ENCODE peak calls at places on chromosomes 13 and 19, in four cellular contexts. K is coronary artery, F is WERI-Rb-1, M is ascending aorta. Q is an unnamed sample.

GRCh38 chr13:40439928-40440327 is 226.5 kb downstream of the FOXO1 start:
- DNase-seq in K (no peak), F (no peak), M (no peak), Q (no peak)

GRCh38 chr13:30453727-30454126 is 12.0 kb downstream of the HMGB1 start:
- DNase-seq in K (no peak), F (no peak), M (no peak), Q (no peak)

GRCh38 chr19:9797871-9798270 is 21.0 kb downstream of the FBXL12 start:
- DNase-seq in K (no peak), F (no peak), M (no peak), Q (no peak)

GRCh38 chr19:6213696-6214585 is 65.8 kb downstream of the MLLT1 start:
- DNase-seq in K (no peak), F (no peak), M (no peak), Q (no peak)

GRCh38 chr13:95191821-95192220 is 109.4 kb downstream of the ABCC4 start:
- DNase-seq in K (no peak), F (peak; percentile 97), M (peak; percentile 70), Q (peak; percentile 84)

GRCh38 chr19:51821921-51822716 is 27.2 kb downstream of the FPR3 start:
- DNase-seq in K (no peak), F (no peak), M (no peak), Q (no peak)

GRCh38 chr19:57954996-57955395 is 7.5 kb upstream of the ZNF256 start:
- DNase-seq in K (no peak), F (no peak), M (no peak), Q (no peak)

GRCh38 chr19:2922987-2923386 is 21.8 kb downstream of the ZNF77 start:
- DNase-seq in K (peak; percentile 35), F (no peak), M (peak; percentile 40), Q (no peak)

GRCh38 chr19:45451181-45451849 is 16.5 kb upstream of the FOSB start:
- DNase-seq in K (peak; percentile 83), F (no peak), M (peak; percentile 79), Q (no peak)

GRCh38 chr19:18762125-18763023 is 28.7 kb downstream of the COMP start:
- DNase-seq in K (no peak), F (peak; percentile 70), M (peak; percentile 72), Q (no peak)

GRCh38 chr19:48896191-48896720 is 2.3 kb downstream of the TULP2 start:
- DNase-seq in K (no peak), F (no peak), M (no peak), Q (no peak)

GRCh38 chr13:71217827-71218226 is 649.2 kb downstream of the DACH1 start:
- DNase-seq in K (no peak), F (no peak), M (no peak), Q (no peak)

GRCh38 chr13:80873589-80873988 is 532.7 kb upstream of the SPRY2 start:
- DNase-seq in K (no peak), F (no peak), M (no peak), Q (no peak)

GRCh38 chr19:55586976-55587668 is 6.5 kb upstream of the ZNF579 start:
- DNase-seq in K (peak; percentile 89), F (peak; percentile 96), M (peak; percentile 95), Q (peak; percentile 97)

GRCh38 chr13:40664100-40665060 is 2.1 kb downstream of the FOXO1 start:
- DNase-seq in K (peak; percentile 86), F (peak; percentile 31), M (peak; percentile 86), Q (peak; percentile 77)

GRCh38 chr13:50644081-50644871 is 199.2 kb downstream of the DLEU7 start:
- DNase-seq in K (no peak), F (no peak), M (no peak), Q (no peak)

GRCh38 chr13:91313103-91313502 is 34.4 kb upstream of the MIR17HG start:
- DNase-seq in K (no peak), F (no peak), M (no peak), Q (no peak)

GRCh38 chr19:8307400-8307964 is 676 bp downstream of the CD320 start:
- DNase-seq in K (no peak), F (peak; percentile 16), M (peak; percentile 59), Q (peak; percentile 69)

GRCh38 chr13:45812599-45813372 is 38.8 kb downstream of the SIAH3 start:
- DNase-seq in K (peak; percentile 41), F (no peak), M (peak; percentile 27), Q (peak; percentile 60)

GRCh38 chr13:103521532-103521931 is 455.3 kb upstream of the SLC10A2 start:
- DNase-seq in K (no peak), F (no peak), M (no peak), Q (no peak)

GRCh38 chr13:113814435-113814821 is 49.4 kb downstream of the GAS6 start:
- DNase-seq in K (no peak), F (no peak), M (no peak), Q (no peak)

GRCh38 chr19:56351208-56351607 is 36.6 kb upstream of the ZSCAN5A start:
- DNase-seq in K (no peak), F (no peak), M (no peak), Q (no peak)

GRCh38 chr13:30551194-30551593 is 66.5 kb upstream of the USPL1 start:
- DNase-seq in K (no peak), F (peak; percentile 7), M (no peak), Q (no peak)

GRCh38 chr13:106383791-106384190 is 151.7 kb downstream of the EFNB2 start:
- DNase-seq in K (no peak), F (no peak), M (no peak), Q (no peak)

GRCh38 chr13:26502826-26503225 is 54.7 kb upstream of the WASF3 start:
- DNase-seq in K (no peak), F (no peak), M (no peak), Q (no peak)

GRCh38 chr19:11286312-11286974 is 9.5 kb upstream of the TSPAN16 start:
- DNase-seq in K (no peak), F (no peak), M (no peak), Q (no peak)

GRCh38 chr19:29381353-29382203 is 144.2 kb upstream of the VSTM2B start:
- DNase-seq in K (peak; percentile 46), F (no peak), M (peak; percentile 39), Q (peak; percentile 39)

GRCh38 chr19:7554990-7555864 is 19.7 kb downstream of the PNPLA6 start:
- DNase-seq in K (no peak), F (no peak), M (no peak), Q (no peak)

GRCh38 chr19:18167975-18168645 is 5.5 kb upstream of the IFI30 start:
- DNase-seq in K (no peak), F (peak; percentile 57), M (no peak), Q (no peak)

GRCh38 chr19:6527893-6528543 is 2.8 kb upstream of the TNFSF9 start:
- DNase-seq in K (no peak), F (no peak), M (no peak), Q (no peak)

DNA sequence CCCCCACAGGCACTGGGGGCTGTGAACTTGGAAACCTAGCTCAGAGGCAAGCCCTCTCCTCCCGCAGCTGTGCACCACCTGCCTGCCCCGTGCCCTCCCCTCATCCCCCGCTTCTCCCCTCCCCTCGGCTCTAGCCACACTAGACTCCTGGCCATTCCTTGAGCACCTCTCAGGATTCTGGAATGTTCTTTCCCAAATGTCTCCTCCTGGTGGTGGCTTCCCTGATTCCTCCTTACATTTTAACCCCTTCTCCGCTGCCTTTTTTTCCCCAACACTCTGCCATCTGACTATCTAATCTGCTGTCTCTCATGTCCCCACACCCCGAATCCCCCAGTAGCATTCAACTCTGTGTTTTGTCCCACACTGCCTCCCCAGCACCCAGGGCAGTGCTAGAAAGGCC is 6.7 kb downstream of the NANOS3 start:
- DNase-seq in K (no peak), F (no peak), M (no peak), Q (no peak)
- TF ChIP-seq CTCF in K (no peak), F (no peak), M (no peak), Q (peak; percentile 39)

GRCh38 chr19:37905936-37906867 is at the start of gene WDR87:
- DNase-seq in K (no peak), F (peak; percentile 82), M (no peak), Q (peak; percentile 87)
- TF ChIP-seq CTCF in K (no peak), F (peak; percentile 2), M (no peak), Q (no peak)

GRCh38 chr13:79503069-79503468 is 22.1 kb downstream of the NDFIP2 start:
- DNase-seq in K (no peak), F (no peak), M (no peak), Q (no peak)

GRCh38 chr13:79503473-79504017 is 22.6 kb downstream of the NDFIP2 start:
- DNase-seq in K (no peak), F (no peak), M (no peak), Q (no peak)

GRCh38 chr13:79512950-79513349 is 32.0 kb downstream of the NDFIP2 start:
- DNase-seq in K (no peak), F (no peak), M (no peak), Q (no peak)

DNA sequence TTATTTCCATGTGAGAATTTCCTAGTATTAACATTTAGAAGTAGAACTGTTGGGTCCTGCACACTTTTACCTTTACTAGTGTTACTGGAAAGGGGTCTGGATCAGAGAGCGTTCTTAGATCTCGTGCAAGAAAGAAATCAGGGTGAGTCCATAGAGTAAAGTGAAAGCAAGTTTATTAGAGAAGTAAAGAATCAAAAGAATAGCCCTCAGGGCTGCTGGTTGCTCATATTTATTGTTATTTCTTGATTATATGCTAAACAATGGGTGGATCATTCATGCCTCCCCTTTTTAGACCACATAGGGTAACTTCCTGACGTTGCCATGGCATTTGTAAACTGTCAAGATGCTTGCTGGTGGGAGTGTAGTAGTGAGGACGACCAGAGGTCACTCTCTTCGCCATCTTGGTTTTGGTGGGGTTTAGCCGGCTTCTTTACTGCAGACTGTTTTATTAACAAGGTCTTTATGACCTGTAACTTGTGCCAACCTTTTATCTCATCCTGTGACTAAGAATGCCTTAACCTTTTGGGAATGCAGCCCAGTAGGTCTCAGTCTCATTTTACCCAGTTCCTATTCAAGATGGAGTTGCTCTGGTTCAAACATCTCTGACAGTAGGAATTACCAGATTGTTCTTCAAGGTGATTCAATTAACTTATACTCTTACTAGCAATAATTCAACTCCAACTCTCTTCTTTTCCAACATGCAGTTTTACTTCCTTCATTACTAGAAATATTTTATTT is 27.4 kb downstream of the NDFIP2 start:
- DNase-seq in K (no peak), F (no peak), M (no peak), Q (no peak)
- TF ChIP-seq CTCF in K (no peak), F (no peak), M (no peak), Q (no peak)

GRCh38 chr13:43273362-43273761 is 250.0 kb downstream of the DNAJC15 start:
- DNase-seq in K (no peak), F (no peak), M (no peak), Q (no peak)
- TF ChIP-seq CTCF in K (no peak), F (no peak), M (no peak), Q (no peak)

GRCh38 chr13:112693831-112694497 is 4.1 kb downstream of the ATP11A start:
- DNase-seq in K (peak; percentile 67), F (no peak), M (peak; percentile 60), Q (no peak)
- TF ChIP-seq CTCF in K (no peak), F (no peak), M (no peak), Q (no peak)

DNA sequence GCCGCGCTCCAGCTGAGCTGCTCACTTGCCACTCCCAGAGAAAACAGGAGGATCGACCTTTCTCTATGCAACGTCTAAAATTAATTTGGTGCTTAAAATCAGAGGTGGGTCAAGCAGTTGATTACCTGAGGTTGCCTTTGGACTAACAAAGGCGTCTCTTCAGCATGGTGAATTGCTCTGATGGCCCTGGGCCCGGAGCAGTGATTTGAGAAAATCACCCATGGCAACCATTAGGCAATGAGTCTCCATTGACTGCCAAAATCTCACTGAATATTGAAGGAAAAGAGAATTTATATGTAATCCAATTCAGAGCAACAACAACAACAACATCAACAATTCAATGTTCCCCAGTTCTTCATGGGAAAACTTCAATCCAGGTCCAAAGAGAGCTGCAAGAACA is 61.8 kb downstream of the IRS2 start:
- DNase-seq in K (no peak), F (no peak), M (no peak), Q (no peak)
- TF ChIP-seq CTCF in K (no peak), F (no peak), M (no peak), Q (no peak)

GRCh38 chr19:38850231-38850975 is 617 bp upstream of the HNRNPL start:
- DNase-seq in K (peak; percentile 100), F (peak; percentile 99), M (peak; percentile 100), Q (peak; percentile 98)
- TF ChIP-seq CTCF in K (peak; percentile 3), F (no peak), M (no peak), Q (peak; percentile 59)

Q was measured in type B pancreatic cell.